ENCODE peak calls at places on chromosome 15, in seven cellular contexts. P is heart left ventricle, U is endothelial cell of umbilical vein, K is spleen, Q is adrenal gland, N is lower leg skin, T is gastrocnemius medialis. G is an unnamed sample.

GRCh38 chr15:40002295-40002694 is 36.7 kb downstream of the SRP14 start:
- DNase-seq in P (no peak), U (no peak), K (no peak), Q (no peak), N (no peak), T (no peak), G (no peak)

GRCh38 chr15:101505610-101506337 is 16.3 kb upstream of the PCSK6 start:
- DNase-seq in P (no peak), U (no peak), K (no peak), Q (no peak), N (no peak), T (no peak), G (no peak)

GRCh38 chr15:95558131-95558530 is 772.4 kb upstream of the NR2F2 start:
- DNase-seq in P (no peak), U (peak; percentile 70), K (no peak), Q (no peak), N (no peak), T (no peak), G (no peak)

GRCh38 chr15:46897266-46897665 is 820.0 kb upstream of the SEMA6D start:
- DNase-seq in P (no peak), U (no peak), K (no peak), Q (no peak), N (no peak), T (no peak), G (no peak)

GRCh38 chr15:29589975-29590374 is 232.3 kb downstream of the TJP1 start:
- DNase-seq in P (no peak), U (no peak), K (no peak), Q (no peak), N (no peak), T (no peak), G (no peak)

GRCh38 chr15:94324835-94325767 is 93.7 kb downstream of the MCTP2 start:
- DNase-seq in P (no peak), U (no peak), K (no peak), Q (no peak), N (no peak), T (no peak), G (no peak)

GRCh38 chr15:79337591-79337990 is 26.7 kb downstream of the TMED3 start:
- DNase-seq in P (no peak), U (peak; percentile 25), K (no peak), Q (no peak), N (no peak), T (no peak), G (no peak)

GRCh38 chr15:40282144-40282869 is 557 bp downstream of the ANKRD63 start:
- DNase-seq in P (no peak), U (peak; percentile 31), K (peak; percentile 92), Q (no peak), N (no peak), T (no peak), G (no peak)

GRCh38 chr15:69297642-69298353 is 914 bp upstream of the PAQR5 start:
- DNase-seq in P (no peak), U (no peak), K (no peak), Q (no peak), N (no peak), T (no peak), G (no peak)

GRCh38 chr15:85543741-85544155 is 163.3 kb downstream of the AKAP13 start:
- DNase-seq in P (peak; percentile 80), U (peak; percentile 43), K (peak; percentile 92), Q (peak; percentile 55), N (peak; percentile 84), T (peak; percentile 53), G (no peak)
- TF ChIP-seq POLR2A in P (no peak), U (no peak), K (no peak), Q (peak; percentile 12), N (no peak), T (peak; percentile 30), G (no peak)

GRCh38 chr15:97706059-97706458 is 254.4 kb upstream of the ARRDC4 start:
- DNase-seq in P (no peak), U (no peak), K (no peak), Q (no peak), N (no peak), T (no peak), G (no peak)

GRCh38 chr15:97703400-97703799 is 257.1 kb upstream of the ARRDC4 start:
- DNase-seq in P (no peak), U (no peak), K (no peak), Q (no peak), N (no peak), T (no peak), G (no peak)

GRCh38 chr15:97708252-97708651 is 252.3 kb upstream of the ARRDC4 start:
- DNase-seq in P (no peak), U (no peak), K (no peak), Q (no peak), N (no peak), T (no peak), G (no peak)
- TF ChIP-seq POLR2A in P (no peak), U (no peak), K (no peak), Q (no peak), N (no peak), T (no peak), G (no peak)

GRCh38 chr15:71245588-71245987 is 130.3 kb downstream of the THSD4 start:
- DNase-seq in P (no peak), U (no peak), K (no peak), Q (no peak), N (no peak), T (no peak), G (no peak)
- TF ChIP-seq POLR2A in P (no peak), U (no peak), K (no peak), Q (no peak), N (no peak), T (no peak), G (no peak)

GRCh38 chr15:62115847-62116246 is 49.1 kb downstream of the C2CD4A start:
- DNase-seq in P (no peak), U (peak; percentile 47), K (no peak), Q (no peak), N (no peak), T (no peak), G (no peak)

GRCh38 chr15:62109457-62109856 is 42.7 kb downstream of the C2CD4A start:
- DNase-seq in P (no peak), U (no peak), K (no peak), Q (no peak), N (no peak), T (no peak), G (no peak)

GRCh38 chr15:62112051-62112450 is 45.3 kb downstream of the C2CD4A start:
- DNase-seq in P (no peak), U (no peak), K (no peak), Q (no peak), N (no peak), T (no peak), G (no peak)

GRCh38 chr15:62110000-62110851 is 43.4 kb downstream of the C2CD4A start:
- DNase-seq in P (no peak), U (peak; percentile 95), K (no peak), Q (peak; percentile 56), N (peak; percentile 49), T (no peak), G (peak; percentile 24)

GRCh38 chr15:62112616-62113593 is 46.1 kb downstream of the C2CD4A start:
- DNase-seq in P (no peak), U (peak; percentile 69), K (no peak), Q (peak; percentile 84), N (peak; percentile 48), T (peak; percentile 63), G (peak; percentile 51)
- TF ChIP-seq POLR2A in P (no peak), U (no peak), K (no peak), Q (peak; percentile 40), N (no peak), T (no peak), G (no peak)

GRCh38 chr15:48880070-48880634 is 2.2 kb downstream of the EID1 start:
- DNase-seq in P (no peak), U (no peak), K (no peak), Q (no peak), N (no peak), T (no peak), G (no peak)
- TF ChIP-seq POLR2A in P (no peak), U (no peak), K (no peak), Q (no peak), N (no peak), T (no peak), G (no peak)

GRCh38 chr15:63041982-63042878 is at the start of gene TPM1:
- DNase-seq in P (peak; percentile 91), U (peak; percentile 91), K (peak; percentile 83), Q (peak; percentile 59), N (peak; percentile 75), T (peak; percentile 63), G (peak; percentile 67)
- TF ChIP-seq POLR2A in P (no peak), U (peak; percentile 91), K (no peak), Q (peak; percentile 55), N (peak; percentile 21), T (peak; percentile 76), G (peak; percentile 97)

GRCh38 chr15:74785716-74786032 is 3.8 kb downstream of the CSK start:
- DNase-seq in P (no peak), U (no peak), K (peak; percentile 84), Q (no peak), N (no peak), T (no peak), G (no peak)

GRCh38 chr15:74784854-74785715 is 3.2 kb downstream of the CSK start:
- DNase-seq in P (no peak), U (no peak), K (peak; percentile 66), Q (no peak), N (no peak), T (no peak), G (no peak)

GRCh38 chr15:74788042-74788715 is 6.3 kb downstream of the CSK start:
- DNase-seq in P (no peak), U (no peak), K (peak; percentile 78), Q (no peak), N (no peak), T (no peak), G (no peak)

GRCh38 chr15:74787251-74788041 is 5.6 kb downstream of the CSK start:
- DNase-seq in P (peak; percentile 65), U (no peak), K (peak; percentile 97), Q (peak; percentile 67), N (peak; percentile 72), T (no peak), G (peak; percentile 74)

GRCh38 chr15:74786659-74787165 is 4.8 kb downstream of the CSK start:
- DNase-seq in P (no peak), U (no peak), K (peak; percentile 87), Q (no peak), N (no peak), T (no peak), G (no peak)
- TF ChIP-seq POLR2A in P (no peak), U (no peak), K (no peak), Q (no peak), N (no peak), T (no peak), G (no peak)

GRCh38 chr15:93028111-93028631 is 60.8 kb downstream of the RGMA start:
- DNase-seq in P (no peak), U (no peak), K (no peak), Q (no peak), N (no peak), T (no peak), G (no peak)
- TF ChIP-seq POLR2A in P (no peak), U (no peak), K (no peak), Q (no peak), N (no peak), T (no peak), G (no peak)

GRCh38 chr15:100341662-100342560 is at the start of gene ADAMTS17:
- DNase-seq in P (peak; percentile 95), U (peak; percentile 92), K (peak; percentile 96), Q (peak; percentile 96), N (peak; percentile 97), T (peak; percentile 97), G (no peak)
- TF ChIP-seq POLR2A in P (peak; percentile 77), U (no peak), K (no peak), Q (peak; percentile 92), N (no peak), T (peak; percentile 99), G (no peak)